ENCODE peak calls at places on chromosomes 4 and X, in ten cellular contexts. L is retina; U is activated T-helper 1 cell treated with anti-CD3 and anti-CD28 coated beads, Interleukin-12 subunit alpha, Interleukin-12 subunit beta, Interleukin-2, Interleukin-4 antibody, amounts not matched to agents 30 ng/mL and 10 ng/mL and 1 ng/mL, durations not matched to agents 14 hours and 24 hours and 36 hours; S is GM10248; C is cerebellum; H is natural killer cell; P is GM03348; I is mammary epithelial cell; J is stimulated activated naive B cell treated with anti-CD40 and anti-IgM and Interleukin-4, amounts not matched to agents 10 μg/mL and 1 μg/mL and 100 μg/mL, for 72 hours; O is NCI-H187 treated with DMSO at 0.1 percent for 48 hours. B is an unnamed sample.

GRCh38 chrX:126137899-126138298 is 28.2 kb downstream of the DCAF12L2 start:
- DNase-seq in I (no peak), J (no peak), P (no peak), U (no peak), H (no peak), C (no peak), L (no peak), O (no peak), S (no peak), B (no peak)

GRCh38 chr4:75058486-75058885 is 125.6 kb downstream of the PARM1 start:
- DNase-seq in S (no peak), I (no peak), U (no peak), J (no peak), C (no peak), L (no peak), O (no peak), H (no peak), P (no peak), B (no peak)

GRCh38 chr4:166309286-166309685 is 436.2 kb downstream of the TLL1 start:
- DNase-seq in H (no peak), U (no peak), J (no peak), I (no peak), C (no peak), L (no peak), O (no peak), P (no peak), S (no peak), B (no peak)

GRCh38 chr4:7661846-7662506 is 227.2 kb upstream of the PSAPL1 start:
- DNase-seq in L (no peak), C (no peak), P (no peak), O (no peak), H (no peak), S (no peak), J (no peak), I (no peak), U (no peak), B (no peak)

GRCh38 chrX:124829930-124830329 is 483.6 kb downstream of the SH2D1A start:
- DNase-seq in P (no peak), C (no peak), U (no peak), O (no peak), I (no peak), L (no peak), J (no peak), H (no peak), S (no peak), B (no peak)

GRCh38 chrX:46777971-46778810 is 19.3 kb upstream of the SLC9A7 start:
- DNase-seq in S (no peak), U (no peak), I (no peak), H (no peak), P (no peak), C (no peak), L (no peak), O (no peak), J (no peak), B (no peak)

GRCh38 chr4:102429553-102429952 is 71.6 kb upstream of the NFKB1 start:
- DNase-seq in I (peak; percentile 95), C (no peak), L (no peak), H (no peak), O (no peak), S (no peak), J (no peak), U (no peak), P (peak; percentile 70), B (peak; percentile 89)

GRCh38 chrX:13283512-13283911 is 36.3 kb downstream of the ATXN3L start:
- DNase-seq in H (no peak), S (no peak), C (no peak), J (no peak), I (no peak), O (no peak), L (peak; percentile 16), P (no peak), U (no peak), B (peak; percentile 68)

GRCh38 chr4:148196168-148196567 is 246.0 kb downstream of the NR3C2 start:
- DNase-seq in U (no peak), P (no peak), C (no peak), S (no peak), I (no peak), H (no peak), J (no peak), L (no peak), O (peak; percentile 68), B (no peak)

GRCh38 chr4:139453041-139453370 is 915 bp upstream of the RAB33B start:
- DNase-seq in I (peak; percentile 79), S (peak; percentile 67), C (no peak), L (no peak), U (no peak), O (no peak), J (no peak), H (no peak), P (no peak), B (no peak)

GRCh38 chrX:13126785-13127184 is 82.4 kb upstream of the FAM9C start:
- DNase-seq in O (no peak), P (no peak), H (no peak), L (no peak), S (no peak), I (no peak), C (no peak), U (no peak), J (no peak), B (no peak)

GRCh38 chrX:140762061-140762460 is 52.5 kb downstream of the LINC00632 start:
- DNase-seq in I (peak; percentile 35), L (peak; percentile 68), S (peak; percentile 24), C (peak; percentile 43), P (peak; percentile 36), J (peak; percentile 3), H (no peak), U (no peak), O (no peak), B (peak; percentile 63)

GRCh38 chr4:4396628-4397440 is 9.9 kb downstream of the NSG1 start:
- DNase-seq in U (no peak), P (no peak), L (peak; percentile 55), I (no peak), O (no peak), J (no peak), C (no peak), H (no peak), S (no peak), B (no peak)

GRCh38 chr4:22496165-22496813 is 19.6 kb downstream of the ADGRA3 start:
- DNase-seq in J (no peak), C (no peak), P (no peak), I (no peak), H (no peak), O (no peak), L (no peak), S (no peak), U (no peak), B (no peak)

GRCh38 chrX:95662200-95662599 is 1022.4 kb upstream of the DIAPH2 start:
- DNase-seq in P (no peak), U (no peak), H (no peak), O (no peak), S (no peak), J (no peak), C (no peak), L (no peak), I (no peak), B (no peak)

GRCh38 chrX:856901-857300 is 226.3 kb downstream of the SHOX start:
- DNase-seq in S (no peak), I (no peak), U (no peak), L (no peak), J (no peak), C (no peak), P (no peak), O (no peak), H (no peak), B (no peak)

GRCh38 chr4:15173251-15173650 is 171.0 kb downstream of the CPEB2 start:
- DNase-seq in J (no peak), P (no peak), S (no peak), L (no peak), I (no peak), C (peak; percentile 64), U (no peak), H (no peak), O (no peak), B (no peak)

GRCh38 chr4:175833574-175834350 is 21.7 kb upstream of the GPM6A start:
- DNase-seq in S (no peak), H (no peak), P (no peak), U (no peak), C (peak; percentile 58), O (no peak), I (no peak), L (peak; percentile 63), J (no peak), B (no peak)

GRCh38 chr4:5710962-5711478 is at the start of gene EVC:
- DNase-seq in P (peak; percentile 97), O (no peak), H (no peak), J (no peak), L (peak; percentile 78), I (peak; percentile 58), S (peak; percentile 46), C (peak; percentile 18), U (no peak), B (peak; percentile 93)

GRCh38 chr4:16092682-16093319 is 9.0 kb upstream of the PROM1 start:
- DNase-seq in J (no peak), I (no peak), H (no peak), C (no peak), P (no peak), U (no peak), O (no peak), L (no peak), S (no peak), B (no peak)

GRCh38 chr4:108272566-108272965 is 103.8 kb upstream of the LEF1 start:
- DNase-seq in H (no peak), P (no peak), I (peak; percentile 41), C (no peak), O (no peak), S (no peak), L (no peak), J (no peak), U (no peak), B (no peak)

GRCh38 chr4:72031868-72032619 is at the start of gene NPFFR2:
- DNase-seq in P (peak; percentile 56), H (no peak), L (peak; percentile 81), C (no peak), O (no peak), I (peak; percentile 2), U (no peak), S (no peak), J (no peak), B (peak; percentile 93)

GRCh38 chr4:17535906-17536305 is 20.9 kb downstream of the CLRN2 start:
- DNase-seq in I (no peak), J (no peak), H (no peak), S (no peak), P (no peak), U (no peak), C (no peak), O (no peak), L (no peak), B (no peak)

GRCh38 chrX:136251042-136251991 is at the start of gene MAP7D3:
- DNase-seq in S (peak; percentile 87), O (no peak), U (peak; percentile 61), C (peak; percentile 39), J (peak; percentile 40), L (peak; percentile 67), I (peak; percentile 57), H (peak; percentile 55), P (peak; percentile 91), B (peak; percentile 79)

GRCh38 chrX:76427560-76428242 is at the start of gene MAGEE1:
- DNase-seq in I (peak; percentile 64), S (peak; percentile 72), L (peak; percentile 87), O (no peak), H (peak; percentile 61), P (peak; percentile 92), J (peak; percentile 70), C (peak; percentile 74), U (peak; percentile 56), B (peak; percentile 90)

GRCh38 chr4:113574636-113575103 is 186.9 kb downstream of the CAMK2D start:
- DNase-seq in O (no peak), L (peak; percentile 34), S (no peak), J (no peak), U (no peak), H (no peak), P (peak; percentile 39), I (peak; percentile 11), C (no peak), B (no peak)

GRCh38 chr4:112546476-112546875 is 30.5 kb upstream of the NEUROG2 start:
- DNase-seq in O (no peak), L (no peak), S (no peak), C (no peak), P (no peak), J (no peak), U (no peak), I (no peak), H (no peak), B (no peak)

GRCh38 chrX:72569786-72570185 is 2.9 kb downstream of the HDAC8 start:
- DNase-seq in L (no peak), P (peak; percentile 4), C (no peak), H (no peak), U (no peak), I (peak; percentile 67), O (no peak), J (no peak), S (no peak), B (no peak)

B was measured in islet precursor cell.